ENCODE peak calls at places on chromosomes 7 and 10, in nine cellular contexts. One of them, this sample, is unnamed.

GRCh38 chr7:17099083-17099973 is 199.1 kb upstream of the AHR start:
- DNase-seq in posterior cingulate gyrus: no peak
- DNase-seq in NCI-H1092: no peak
- DNase-seq in body of pancreas: peak
- DNase-seq in right lobe of liver: peak
- DNase-seq in activated effector memory CD4-positive, alpha-beta T cell treated with Interleukin-2 at 50 U/mL for 16 hours: no peak
- DNase-seq in stimulated activated CD8-positive, alpha-beta memory T cell treated with anti-CD3 and anti-CD28 coated beads, Interleukin-7, amount 100 ng/mL, for 48 hours: no peak
- DNase-seq in PC-3: peak
- DNase-seq in GM12878: no peak
- DNase-seq in this sample: no peak

GRCh38 chr10:3866347-3866746 is 81.3 kb upstream of the KLF6 start:
- DNase-seq in posterior cingulate gyrus: no peak
- DNase-seq in GM12878: no peak
- DNase-seq in stimulated activated CD8-positive, alpha-beta memory T cell treated with anti-CD3 and anti-CD28 coated beads, Interleukin-7, amount 100 ng/mL, for 48 hours: no peak
- DNase-seq in right lobe of liver: no peak
- DNase-seq in activated effector memory CD4-positive, alpha-beta T cell treated with Interleukin-2 at 50 U/mL for 16 hours: no peak
- DNase-seq in PC-3: no peak
- DNase-seq in body of pancreas: no peak
- DNase-seq in NCI-H1092: no peak
- DNase-seq in this sample: peak

GRCh38 chr7:44162785-44163395 is 21.8 kb upstream of the MYL7 start:
- DNase-seq in NCI-H1092: no peak
- DNase-seq in body of pancreas: no peak
- DNase-seq in right lobe of liver: peak
- DNase-seq in activated effector memory CD4-positive, alpha-beta T cell treated with Interleukin-2 at 50 U/mL for 16 hours: no peak
- DNase-seq in PC-3: no peak
- DNase-seq in GM12878: no peak
- DNase-seq in stimulated activated CD8-positive, alpha-beta memory T cell treated with anti-CD3 and anti-CD28 coated beads, Interleukin-7, amount 100 ng/mL, for 48 hours: no peak
- DNase-seq in posterior cingulate gyrus: no peak
- DNase-seq in this sample: no peak

GRCh38 chr7:93453264-93453663 is 121.3 kb downstream of the CALCR start:
- DNase-seq in stimulated activated CD8-positive, alpha-beta memory T cell treated with anti-CD3 and anti-CD28 coated beads, Interleukin-7, amount 100 ng/mL, for 48 hours: no peak
- DNase-seq in activated effector memory CD4-positive, alpha-beta T cell treated with Interleukin-2 at 50 U/mL for 16 hours: no peak
- DNase-seq in PC-3: no peak
- DNase-seq in body of pancreas: no peak
- DNase-seq in NCI-H1092: no peak
- DNase-seq in right lobe of liver: no peak
- DNase-seq in posterior cingulate gyrus: no peak
- DNase-seq in GM12878: no peak
- DNase-seq in this sample: no peak

GRCh38 chr7:40815512-40815911 is 680.7 kb downstream of the SUGCT start:
- DNase-seq in right lobe of liver: no peak
- DNase-seq in body of pancreas: no peak
- DNase-seq in stimulated activated CD8-positive, alpha-beta memory T cell treated with anti-CD3 and anti-CD28 coated beads, Interleukin-7, amount 100 ng/mL, for 48 hours: no peak
- DNase-seq in posterior cingulate gyrus: no peak
- DNase-seq in NCI-H1092: no peak
- DNase-seq in GM12878: no peak
- DNase-seq in activated effector memory CD4-positive, alpha-beta T cell treated with Interleukin-2 at 50 U/mL for 16 hours: no peak
- DNase-seq in PC-3: peak
- DNase-seq in this sample: no peak

GRCh38 chr10:51183783-51184182 is 109.5 kb downstream of the PRKG1 start:
- DNase-seq in body of pancreas: no peak
- DNase-seq in NCI-H1092: no peak
- DNase-seq in stimulated activated CD8-positive, alpha-beta memory T cell treated with anti-CD3 and anti-CD28 coated beads, Interleukin-7, amount 100 ng/mL, for 48 hours: no peak
- DNase-seq in PC-3: no peak
- DNase-seq in GM12878: no peak
- DNase-seq in activated effector memory CD4-positive, alpha-beta T cell treated with Interleukin-2 at 50 U/mL for 16 hours: no peak
- DNase-seq in posterior cingulate gyrus: no peak
- DNase-seq in right lobe of liver: no peak
- DNase-seq in this sample: no peak

GRCh38 chr7:152464312-152465117 is 28.7 kb upstream of the KMT2C start:
- DNase-seq in right lobe of liver: peak
- DNase-seq in NCI-H1092: peak
- DNase-seq in PC-3: peak
- DNase-seq in body of pancreas: peak
- DNase-seq in stimulated activated CD8-positive, alpha-beta memory T cell treated with anti-CD3 and anti-CD28 coated beads, Interleukin-7, amount 100 ng/mL, for 48 hours: peak
- DNase-seq in GM12878: no peak
- DNase-seq in activated effector memory CD4-positive, alpha-beta T cell treated with Interleukin-2 at 50 U/mL for 16 hours: no peak
- DNase-seq in posterior cingulate gyrus: peak
- DNase-seq in this sample: peak

GRCh38 chr7:33054261-33054964 is 8.2 kb downstream of the NT5C3A start:
- DNase-seq in NCI-H1092: no peak
- DNase-seq in right lobe of liver: no peak
- DNase-seq in posterior cingulate gyrus: no peak
- DNase-seq in activated effector memory CD4-positive, alpha-beta T cell treated with Interleukin-2 at 50 U/mL for 16 hours: no peak
- DNase-seq in GM12878: no peak
- DNase-seq in PC-3: peak
- DNase-seq in stimulated activated CD8-positive, alpha-beta memory T cell treated with anti-CD3 and anti-CD28 coated beads, Interleukin-7, amount 100 ng/mL, for 48 hours: no peak
- DNase-seq in body of pancreas: no peak
- DNase-seq in this sample: no peak

GRCh38 chr7:10128748-10129147 is 844.9 kb upstream of the PHF14 start:
- DNase-seq in right lobe of liver: no peak
- DNase-seq in PC-3: peak
- DNase-seq in GM12878: no peak
- DNase-seq in body of pancreas: peak
- DNase-seq in activated effector memory CD4-positive, alpha-beta T cell treated with Interleukin-2 at 50 U/mL for 16 hours: no peak
- DNase-seq in NCI-H1092: no peak
- DNase-seq in posterior cingulate gyrus: peak
- DNase-seq in stimulated activated CD8-positive, alpha-beta memory T cell treated with anti-CD3 and anti-CD28 coated beads, Interleukin-7, amount 100 ng/mL, for 48 hours: no peak
- DNase-seq in this sample: no peak

GRCh38 chr10:71840177-71840711 is 10.8 kb downstream of the PSAP start:
- DNase-seq in GM12878: no peak
- DNase-seq in right lobe of liver: no peak
- DNase-seq in stimulated activated CD8-positive, alpha-beta memory T cell treated with anti-CD3 and anti-CD28 coated beads, Interleukin-7, amount 100 ng/mL, for 48 hours: no peak
- DNase-seq in body of pancreas: peak
- DNase-seq in activated effector memory CD4-positive, alpha-beta T cell treated with Interleukin-2 at 50 U/mL for 16 hours: no peak
- DNase-seq in posterior cingulate gyrus: peak
- DNase-seq in NCI-H1092: peak
- DNase-seq in PC-3: peak
- DNase-seq in this sample: no peak

GRCh38 chr10:51895209-51895608 is 195.8 kb upstream of the CSTF2T start:
- DNase-seq in posterior cingulate gyrus: no peak
- DNase-seq in GM12878: no peak
- DNase-seq in activated effector memory CD4-positive, alpha-beta T cell treated with Interleukin-2 at 50 U/mL for 16 hours: no peak
- DNase-seq in PC-3: no peak
- DNase-seq in stimulated activated CD8-positive, alpha-beta memory T cell treated with anti-CD3 and anti-CD28 coated beads, Interleukin-7, amount 100 ng/mL, for 48 hours: no peak
- DNase-seq in right lobe of liver: no peak
- DNase-seq in NCI-H1092: no peak
- DNase-seq in body of pancreas: peak
- DNase-seq in this sample: no peak